ENCODE peak calls at places on chromosome 7, in five cellular contexts. Q is SJSA1, Y is body of pancreas, N is psoas muscle, C is lung. S is an unnamed sample.

GRCh38 chr7:50674299-50674698 is 108.4 kb downstream of the GRB10 start:
- DNase-seq in N (no peak), C (no peak), Y (no peak), Q (no peak), S (no peak)

GRCh38 chr7:155357573-155358041 is 59.9 kb downstream of the INSIG1 start:
- DNase-seq in N (no peak), Q (no peak), C (no peak), Y (no peak), S (no peak)

GRCh38 chr7:129385116-129385515 is 49.1 kb upstream of the STRIP2 start:
- DNase-seq in N (no peak), Q (no peak), C (no peak), Y (no peak), S (no peak)

GRCh38 chr7:1709900-1710299 is 39.8 kb downstream of the ELFN1 start:
- DNase-seq in N (no peak), Q (no peak), Y (no peak), C (no peak), S (no peak)

GRCh38 chr7:127733976-127734375 is 82.0 kb downstream of the SND1 start:
- DNase-seq in N (no peak), C (no peak), Y (no peak), Q (no peak), S (no peak)

GRCh38 chr7:8963722-8964121 is 530.3 kb downstream of the NXPH1 start:
- DNase-seq in N (no peak), Y (no peak), Q (no peak), C (no peak), S (no peak)

GRCh38 chr7:93442478-93443224 is 131.9 kb downstream of the CALCR start:
- DNase-seq in Q (peak; percentile 25), Y (no peak), N (no peak), C (peak; percentile 35), S (no peak)

GRCh38 chr7:64869912-64870562 is 33.0 kb upstream of the ZNF273 start:
- DNase-seq in Q (no peak), C (peak; percentile 26), Y (no peak), N (no peak), S (no peak)

GRCh38 chr7:106862317-106863183 is 2.5 kb upstream of the PIK3CG start:
- DNase-seq in C (no peak), N (no peak), Y (no peak), Q (no peak), S (no peak)

GRCh38 chr7:98221611-98222532 is 10.6 kb downstream of the BHLHA15 start:
- DNase-seq in N (no peak), Q (no peak), C (no peak), Y (peak; percentile 12), S (peak; percentile 13)

GRCh38 chr7:92665926-92666325 is 75.7 kb upstream of the FAM133B start:
- DNase-seq in Y (no peak), N (no peak), C (no peak), Q (peak; percentile 26), S (no peak)

GRCh38 chr7:27171636-27172387 is 2.3 kb downstream of the HOXA10 start:
- DNase-seq in Y (peak; percentile 14), C (no peak), N (no peak), Q (peak; percentile 90), S (no peak)

DNA sequence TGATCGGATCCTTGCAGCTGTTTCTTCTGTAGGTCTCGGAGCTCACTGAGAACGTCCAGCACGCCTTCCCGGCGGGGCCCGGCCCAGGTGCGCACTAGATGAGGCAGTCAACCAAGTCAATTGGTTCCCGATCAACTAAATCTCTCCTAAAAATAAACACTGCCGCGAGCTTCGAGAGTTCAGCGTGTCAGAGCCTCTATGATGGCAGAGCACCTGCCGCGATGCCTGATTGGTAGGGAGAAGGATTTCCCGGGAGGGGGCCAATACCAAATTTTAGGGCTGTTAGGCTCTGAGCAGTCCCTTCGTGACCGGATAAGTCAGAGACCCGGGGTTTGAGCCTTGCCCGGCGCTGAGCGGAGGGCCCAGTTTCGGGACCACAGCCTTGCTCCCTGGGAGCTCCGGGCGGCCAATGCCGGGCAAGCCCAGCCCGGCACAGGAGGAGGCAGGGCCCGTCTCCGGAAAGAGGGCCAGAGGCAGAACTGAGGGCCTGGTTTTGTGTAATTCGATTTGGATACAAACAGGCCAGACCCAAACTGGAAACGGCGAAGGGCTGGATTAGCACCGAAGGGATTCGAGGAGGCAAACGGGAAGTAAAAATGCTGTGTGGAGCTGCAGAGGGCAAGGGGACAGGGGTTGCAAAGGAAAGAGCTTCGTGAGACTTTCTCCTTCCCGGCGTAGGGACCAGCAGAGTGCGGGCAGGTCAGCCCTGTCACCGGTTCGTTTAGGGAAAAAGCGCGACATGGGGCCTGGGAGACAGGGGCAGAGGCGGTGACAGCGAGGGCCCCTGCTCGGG is 583 bp downstream of the SLC26A5 start:
- DNase-seq in C (no peak), N (no peak), Q (peak; percentile 1), Y (no peak), S (no peak)
- H3K4me3 ChIP-seq in C (no peak overlapping the region), N (peak overlapping the region; percentile 45), Q (no peak overlapping the region), Y (no peak overlapping the region), S (peak overlapping the region; percentile 12)

GRCh38 chr7:78497730-78498129 is 699.2 kb downstream of the PHTF2 start:
- DNase-seq in Q (no peak), Y (no peak), N (no peak), C (no peak), S (no peak)

GRCh38 chr7:78501064-78501463 is 702.5 kb downstream of the PHTF2 start:
- DNase-seq in Q (no peak), Y (no peak), N (no peak), C (no peak), S (no peak)

GRCh38 chr7:78496226-78496625 is 697.7 kb downstream of the PHTF2 start:
- DNase-seq in N (no peak), C (no peak), Y (no peak), Q (no peak), S (no peak)

GRCh38 chr7:78499966-78500365 is 701.4 kb downstream of the PHTF2 start:
- DNase-seq in N (no peak), Y (no peak), C (no peak), Q (no peak), S (no peak)

GRCh38 chr7:78499283-78499682 is 700.7 kb downstream of the PHTF2 start:
- DNase-seq in Y (no peak), Q (no peak), C (no peak), N (no peak), S (no peak)
- H3K4me1 ChIP-seq in Y (no peaks in the 10 kb centered on the region), Q (no peaks in the 10 kb centered on the region), C (no peaks in the 10 kb centered on the region), N (no peaks in the 10 kb centered on the region), S (no peaks in the 10 kb centered on the region)

GRCh38 chr7:47537716-47538640 is 43.9 kb downstream of the TNS3 start:
- DNase-seq in Y (no peak), N (no peak), Q (peak; percentile 80), C (no peak), S (no peak)
- H3K4me3 ChIP-seq in Y (no peak overlapping the region), N (peak overlapping the region; percentile 69), Q (peak overlapping the region; percentile 47), C (no peak overlapping the region), S (peak overlapping the region; percentile 58)

GRCh38 chr7:150896562-150897209 is 44.4 kb downstream of the AOC1 start:
- DNase-seq in C (no peak), Y (no peak), N (no peak), Q (no peak), S (no peak)
- H3K4me1 ChIP-seq in C (no peaks in the 10 kb centered on the region), Y (peaks cover 16% of the 10 kb centered on the region), N (no peaks in the 10 kb centered on the region), Q (no peaks in the 10 kb centered on the region), S (peaks cover 16% of the 10 kb centered on the region)

GRCh38 chr7:81690251-81690650 is 79.6 kb downstream of the HGF start:
- DNase-seq in C (no peak), Y (no peak), Q (no peak), N (no peak), S (no peak)
- H3K4me3 ChIP-seq in C (no peak overlapping the region), Y (no peak overlapping the region), Q (no peak overlapping the region), N (no peak overlapping the region), S (no peak overlapping the region)

GRCh38 chr7:36186359-36186758 is 33.3 kb downstream of the EEPD1 start:
- DNase-seq in N (no peak), Q (no peak), Y (no peak), C (no peak), S (no peak)
- H3K4me1 ChIP-seq in N (peaks cover 81% of the 10 kb centered on the region), Q (peaks cover 40% of the 10 kb centered on the region), Y (peaks cover 20% of the 10 kb centered on the region), C (peaks cover 10% of the 10 kb centered on the region), S (peaks cover 21% of the 10 kb centered on the region)

GRCh38 chr7:105493196-105493927 is 28.7 kb downstream of the PUS7 start:
- DNase-seq in Y (no peak), Q (no peak), C (no peak), N (no peak), S (no peak)
- H3K4me3 ChIP-seq in Y (no peak overlapping the region), Q (peak overlapping the region; percentile 8), C (no peak overlapping the region), N (no peak overlapping the region), S (no peak overlapping the region)

DNA sequence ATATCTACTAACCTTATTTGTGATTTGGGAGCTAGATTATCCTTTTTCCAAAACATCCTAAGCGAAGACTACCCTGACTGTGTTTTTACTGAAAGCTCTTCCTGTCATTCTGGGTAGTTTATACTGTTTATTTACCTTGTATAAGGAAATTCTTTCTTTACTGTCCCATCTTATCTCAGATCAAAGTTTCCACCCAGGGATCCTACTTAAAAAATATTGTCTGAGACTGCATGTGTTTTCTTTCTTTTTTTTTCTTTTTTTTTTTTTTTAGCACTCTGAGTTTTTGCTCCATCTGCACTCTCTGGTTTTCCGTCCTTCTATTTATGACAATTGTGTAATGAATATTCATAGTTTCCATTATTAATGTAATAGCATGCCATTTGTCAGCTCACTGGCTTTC is 26.5 kb downstream of the CDK14 start:
- DNase-seq in C (no peak), Y (no peak), Q (no peak), N (no peak), S (no peak)
- H3K4me1 ChIP-seq in C (peaks cover 10% of the 10 kb centered on the region), Y (peaks cover 18% of the 10 kb centered on the region), Q (peaks cover 48% of the 10 kb centered on the region), N (peaks cover 9% of the 10 kb centered on the region), S (peaks cover 24% of the 10 kb centered on the region)

GRCh38 chr7:100157069-100157333 is 1.5 kb downstream of the TRAPPC14 start:
- DNase-seq in Y (no peak), C (no peak), N (no peak), Q (no peak), S (no peak)

GRCh38 chr7:100155553-100156317 is 2.8 kb downstream of the TRAPPC14 start:
- DNase-seq in N (no peak), C (no peak), Y (no peak), Q (no peak), S (no peak)

GRCh38 chr7:100154651-100155491 is 3.7 kb downstream of the TRAPPC14 start:
- DNase-seq in Q (no peak), Y (no peak), N (no peak), C (no peak), S (no peak)

GRCh38 chr7:100157334-100158228 is 942 bp downstream of the TRAPPC14 start:
- DNase-seq in Y (peak; percentile 57), Q (no peak), N (no peak), C (no peak), S (no peak)

GRCh38 chr7:100156331-100157068 is 2.0 kb downstream of the TRAPPC14 start:
- DNase-seq in Y (no peak), N (no peak), C (no peak), Q (no peak), S (no peak)
- H3K4me3 ChIP-seq in Y (no peak overlapping the region), N (peak overlapping the region; percentile 93), C (no peak overlapping the region), Q (peak overlapping the region; percentile 1), S (no peak overlapping the region)

GRCh38 chr7:16063241-16063640 is 358.1 kb downstream of the CRPPA start:
- DNase-seq in Y (no peak), N (no peak), Q (no peak), C (no peak), S (no peak)
- H3K4me1 ChIP-seq in Y (peaks cover 8% of the 10 kb centered on the region), N (peaks cover 14% of the 10 kb centered on the region), Q (no peaks in the 10 kb centered on the region), C (peaks cover 4% of the 10 kb centered on the region), S (peaks cover 54% of the 10 kb centered on the region)